ENCODE peak calls at places on chromosomes 13 and 19, in nine cellular contexts. T is A549; B is cardiac muscle cell; I is left lung; J is CD4-positive, alpha-beta memory T cell; H is heart right ventricle; A is suprapubic skin; Y is SJSA1; N is esophagus squamous epithelium. Q is an unnamed sample. For H3K4me1, the result is how much of the 10 kb centered on the place peaks cover.

GRCh38 chr13:75258159-75258782 is 223.7 kb downstream of the TBC1D4 start:
- DNase-seq in N (no peak), H (no peak), T (peak), B (peak), Y (no peak), A (no peak), J (peak), I (no peak), Q (no peak)

GRCh38 chr13:75927183-75927582 is 291.1 kb downstream of the LMO7 start:
- DNase-seq in Y (no peak), N (no peak), J (no peak), I (no peak), T (no peak), A (no peak), H (no peak), B (no peak), Q (no peak)

GRCh38 chr13:32737679-32738078 is 151.4 kb downstream of the PDS5B start:
- DNase-seq in H (no peak), B (no peak), Y (no peak), A (no peak), N (no peak), T (no peak), J (no peak), I (no peak), Q (no peak)

GRCh38 chr19:36203293-36203692 is 11.2 kb downstream of the ZNF565 start:
- DNase-seq in H (no peak), N (no peak), Y (no peak), A (no peak), T (no peak), I (no peak), B (no peak), J (no peak), Q (no peak)

GRCh38 chr19:49071860-49072547 is 495 bp downstream of the KCNA7 start:
- DNase-seq in N (no peak), T (no peak), Y (no peak), B (peak), J (no peak), A (no peak), H (no peak), I (no peak), Q (no peak)

GRCh38 chr19:4425531-4425930 is 23.1 kb downstream of the CHAF1A start:
- DNase-seq in T (no peak), N (no peak), B (no peak), I (peak), H (no peak), J (no peak), Y (peak), A (no peak), Q (no peak)

GRCh38 chr13:91406619-91407018 is 8.2 kb downstream of the GPC5 start:
- DNase-seq in I (no peak), B (no peak), Y (peak), N (no peak), T (peak), J (peak), A (no peak), H (no peak), Q (no peak)

GRCh38 chr19:32362318-32362691 is 16.9 kb downstream of the ZNF507 start:
- DNase-seq in J (no peak), A (no peak), H (no peak), N (no peak), B (no peak), I (no peak), Y (no peak), T (peak), Q (no peak)

GRCh38 chr19:54152267-54152666 is 7.3 kb downstream of the LENG1 start:
- DNase-seq in Y (no peak), I (no peak), N (no peak), H (no peak), T (no peak), A (no peak), B (no peak), J (no peak), Q (no peak)

GRCh38 chr13:66657165-66657895 is 572.8 kb downstream of the PCDH9 start:
- DNase-seq in A (peak), I (peak), J (no peak), H (peak), B (no peak), N (no peak), T (peak), Y (peak), Q (peak)

GRCh38 chr19:33953023-33953422 is 156.4 kb downstream of the KCTD15 start:
- DNase-seq in Y (no peak), B (peak), A (no peak), N (no peak), J (no peak), I (no peak), T (no peak), H (no peak), Q (no peak)

GRCh38 chr13:45863716-45864590 is 12.4 kb upstream of the SIAH3 start:
- DNase-seq in T (no peak), Y (no peak), B (no peak), J (no peak), N (no peak), H (no peak), I (no peak), A (no peak), Q (no peak)

GRCh38 chr13:74839656-74840055 is 642.3 kb downstream of the TBC1D4 start:
- DNase-seq in J (no peak), B (no peak), H (no peak), T (no peak), N (no peak), A (no peak), Y (no peak), I (no peak), Q (no peak)

GRCh38 chr13:102395174-102395573 is 6.7 kb downstream of the FGF14 start:
- DNase-seq in B (no peak), I (no peak), H (no peak), N (no peak), A (no peak), Y (no peak), J (no peak), T (no peak), Q (no peak)

GRCh38 chr19:752652-753517 is 2.0 kb downstream of the MISP start:
- DNase-seq in B (no peak), I (no peak), J (no peak), Y (peak), A (peak), N (no peak), T (peak), H (no peak), Q (peak)

GRCh38 chr13:98930014-98930625 is 47.7 kb downstream of the DOCK9 start:
- DNase-seq in B (no peak), Y (no peak), T (no peak), A (no peak), J (no peak), N (no peak), H (no peak), I (no peak), Q (no peak)

GRCh38 chr13:79566118-79566517 is 85.2 kb downstream of the NDFIP2 start:
- DNase-seq in B (no peak), J (no peak), H (no peak), T (no peak), N (no peak), I (no peak), A (no peak), Y (no peak), Q (no peak)

GRCh38 chr13:30346159-30346788 is 38.9 kb upstream of the KATNAL1 start:
- DNase-seq in I (no peak), B (no peak), T (no peak), H (no peak), N (no peak), Y (no peak), A (no peak), J (peak), Q (no peak)

GRCh38 chr13:44423824-44424223 is 50.2 kb downstream of the SERP2 start:
- DNase-seq in I (no peak), Y (no peak), T (no peak), H (no peak), N (no peak), B (no peak), J (no peak), A (no peak), Q (no peak)

GRCh38 chr19:41588497-41589209 is 12.7 kb downstream of the CEACAM21 start:
- DNase-seq in B (peak), A (no peak), Y (no peak), T (peak), N (no peak), H (peak), J (no peak), I (no peak), Q (no peak)

GRCh38 chr13:77325371-77325941 is 1.4 kb downstream of the MYCBP2 start:
- DNase-seq in N (no peak), J (peak), I (no peak), H (no peak), Y (peak), A (no peak), T (no peak), B (no peak), Q (no peak)

GRCh38 chr13:108508263-108508662 is 121.1 kb upstream of the MYO16 start:
- DNase-seq in J (peak), N (no peak), H (no peak), B (peak), T (peak), Y (peak), A (no peak), I (no peak), Q (no peak)

GRCh38 chr19:28889941-28890645 is 322.9 kb downstream of the UQCRFS1 start:
- DNase-seq in N (no peak), I (no peak), Y (no peak), H (no peak), A (no peak), B (no peak), J (no peak), T (peak), Q (no peak)

GRCh38 chr19:16087940-16088339 is 11.6 kb downstream of the TPM4 start:
- DNase-seq in A (no peak), B (no peak), T (no peak), Y (no peak), N (no peak), J (no peak), I (no peak), H (no peak), Q (no peak)

GRCh38 chr13:43269037-43269476 is 245.7 kb downstream of the DNAJC15 start:
- DNase-seq in B (peak), I (no peak), A (no peak), N (no peak), H (no peak), T (peak), Y (peak), J (no peak), Q (peak)

GRCh38 chr13:113897161-113897560 is 33.3 kb upstream of the GAS6 start:
- DNase-seq in N (no peak), I (no peak), Y (peak), B (no peak), H (no peak), T (peak), J (no peak), A (no peak), Q (peak)

GRCh38 chr19:27822336-27822735 is 1390.6 kb downstream of the UQCRFS1 start:
- DNase-seq in I (no peak), T (no peak), Y (no peak), J (no peak), B (no peak), H (no peak), N (no peak), A (no peak), Q (no peak)

GRCh38 chr13:35860661-35861060 is 270.5 kb downstream of the DCLK1 start:
- DNase-seq in T (no peak), N (no peak), A (no peak), J (no peak), Y (no peak), H (no peak), B (no peak), I (no peak), Q (no peak)

GRCh38 chr19:19956431-19957075 is 55.8 kb downstream of the ZNF93 start:
- DNase-seq in T (no peak), B (peak), N (no peak), A (no peak), Y (no peak), I (no peak), J (no peak), H (no peak), Q (no peak)

GRCh38 chr19:13865578-13866462 is 11.1 kb upstream of the NANOS3 start:
- DNase-seq in J (no peak), H (no peak), N (no peak), T (no peak), B (peak), Y (no peak), A (no peak), I (peak), Q (peak)

GRCh38 chr13:50353651-50354415 is 338.6 kb downstream of the KCNRG start:
- DNase-seq in H (no peak), J (no peak), N (no peak), T (no peak), A (no peak), Y (no peak), I (no peak), B (no peak), Q (no peak)

GRCh38 chr13:40572961-40573360 is 93.5 kb downstream of the FOXO1 start:
- DNase-seq in I (no peak), H (no peak), N (no peak), A (no peak), B (no peak), T (no peak), Y (no peak), J (no peak), Q (no peak)
- H3K4me1 ChIP-seq in I (under half), H (half or more), N (under half), A (under half), B (under half), T (under half), Y (under half), J (half or more), Q (under half)

DNA sequence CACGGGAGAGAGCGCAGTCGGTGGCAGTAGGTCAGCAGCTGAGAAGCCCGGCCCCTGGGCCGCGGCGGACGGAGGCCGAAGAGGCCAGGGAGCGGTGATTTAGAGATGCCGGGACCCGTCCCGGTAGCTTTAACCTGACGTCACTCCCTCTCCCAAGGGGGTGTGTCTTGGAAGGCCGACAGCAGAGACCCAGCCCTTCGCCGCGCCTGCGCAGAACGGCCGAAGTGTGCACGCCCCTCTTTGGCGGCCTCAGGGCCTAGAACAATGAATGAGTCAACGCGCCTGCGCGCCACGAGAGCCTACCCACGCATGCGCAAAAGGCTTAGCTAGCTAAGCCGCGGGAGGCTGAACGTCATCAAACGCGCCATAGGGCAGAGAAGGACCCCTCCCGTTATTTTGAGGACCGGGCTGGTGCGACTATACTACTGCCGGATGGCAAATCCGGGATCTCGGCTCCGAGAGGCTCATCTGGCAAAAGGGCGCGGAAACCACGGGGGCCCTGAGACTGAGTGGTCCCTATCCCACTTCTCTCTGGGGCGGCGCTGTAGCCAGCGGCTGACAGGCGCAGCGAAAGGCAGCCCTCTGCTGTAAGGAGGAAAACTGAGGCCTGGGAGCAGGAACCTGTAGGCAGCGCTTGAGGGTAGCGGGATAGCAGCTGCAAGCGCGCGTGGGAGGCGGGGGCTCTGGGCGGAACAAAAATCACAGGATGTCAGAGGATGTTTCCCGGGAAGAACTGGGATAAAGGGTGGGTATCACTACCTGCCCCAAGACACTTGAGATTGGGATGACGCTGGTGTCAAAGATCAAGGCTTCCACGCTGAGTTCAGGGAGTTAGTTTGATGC is at the start of the genes IRGQ and ZNF576:
- DNase-seq in A (peak), H (peak), J (peak), I (peak), Y (peak), B (peak), T (peak), N (peak), Q (peak)
- H3K4me1 ChIP-seq in A (under half), H (under half), J (under half), I (under half), Y (under half), B (under half), T (under half), N (under half), Q (under half)

GRCh38 chr13:59680429-59681024 is 483.2 kb downstream of the DIAPH3 start:
- DNase-seq in H (no peak), Y (no peak), J (peak), I (no peak), T (peak), B (peak), A (no peak), N (no peak), Q (no peak)

GRCh38 chr13:59679239-59679638 is 484.5 kb downstream of the DIAPH3 start:
- DNase-seq in A (no peak), N (no peak), B (no peak), H (no peak), T (no peak), J (no peak), Y (no peak), I (no peak), Q (no peak)

GRCh38 chr13:59684105-59684504 is 479.6 kb downstream of the DIAPH3 start:
- DNase-seq in J (no peak), H (no peak), I (no peak), Y (no peak), B (no peak), N (no peak), A (no peak), T (no peak), Q (no peak)

GRCh38 chr13:59677966-59678814 is 485.5 kb downstream of the DIAPH3 start:
- DNase-seq in A (no peak), Y (no peak), T (peak), N (no peak), H (peak), B (peak), I (no peak), J (peak), Q (no peak)

DNA sequence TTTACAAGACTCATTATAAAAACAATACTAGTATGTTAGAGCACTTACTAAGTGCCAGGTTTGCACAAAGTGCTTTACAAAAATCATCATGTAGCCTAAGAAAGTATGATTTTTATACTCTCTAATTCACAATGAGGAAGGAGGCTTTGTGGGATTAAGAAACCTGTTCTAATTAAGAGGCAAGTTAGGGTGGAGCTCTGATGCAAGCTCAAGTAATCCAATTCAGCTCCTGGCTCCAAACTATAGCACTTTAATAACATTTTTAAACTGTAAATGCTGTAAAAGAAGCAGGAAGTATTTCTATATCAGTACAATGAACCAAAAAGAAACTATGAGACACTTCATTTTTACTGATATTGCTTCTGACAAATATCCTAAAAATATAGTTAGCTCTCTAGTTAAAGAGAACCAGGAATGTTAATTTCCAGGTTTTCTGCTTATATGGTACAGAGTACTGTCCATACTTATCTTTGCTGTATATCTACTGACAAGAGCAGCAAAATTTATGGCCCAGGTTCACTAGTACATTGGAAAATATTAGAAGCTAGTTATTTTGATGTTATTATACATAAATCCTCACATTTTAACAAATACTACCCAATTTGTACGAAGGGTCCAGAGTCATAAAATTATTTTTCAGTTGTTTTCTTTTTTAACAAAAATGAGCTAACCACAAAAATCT is 482.0 kb downstream of the DIAPH3 start:
- DNase-seq in T (no peak), N (no peak), I (no peak), B (no peak), H (no peak), J (no peak), A (no peak), Y (no peak), Q (no peak)
- H3K4me1 ChIP-seq in T (under half), N (under half), I (under half), B (under half), H (under half), J (under half), A (under half), Y (under half), Q (under half)

GRCh38 chr19:8396185-8396562 is 6.0 kb downstream of the RAB11B start:
- DNase-seq in I (no peak), H (no peak), B (no peak), Y (no peak), A (peak), T (no peak), N (no peak), J (no peak), Q (no peak)

GRCh38 chr19:8393192-8393870 is 3.2 kb downstream of the RAB11B start:
- DNase-seq in I (no peak), N (no peak), A (no peak), T (no peak), B (no peak), J (no peak), H (no peak), Y (no peak), Q (no peak)

GRCh38 chr19:8395621-8396082 is 5.5 kb downstream of the RAB11B start:
- DNase-seq in A (no peak), Y (no peak), J (no peak), B (no peak), H (no peak), T (no peak), N (no peak), I (no peak), Q (no peak)

GRCh38 chr19:8392017-8392591 is 1.9 kb downstream of the RAB11B start:
- DNase-seq in J (no peak), B (no peak), N (no peak), Y (no peak), T (no peak), H (peak), I (no peak), A (no peak), Q (no peak)

DNA sequence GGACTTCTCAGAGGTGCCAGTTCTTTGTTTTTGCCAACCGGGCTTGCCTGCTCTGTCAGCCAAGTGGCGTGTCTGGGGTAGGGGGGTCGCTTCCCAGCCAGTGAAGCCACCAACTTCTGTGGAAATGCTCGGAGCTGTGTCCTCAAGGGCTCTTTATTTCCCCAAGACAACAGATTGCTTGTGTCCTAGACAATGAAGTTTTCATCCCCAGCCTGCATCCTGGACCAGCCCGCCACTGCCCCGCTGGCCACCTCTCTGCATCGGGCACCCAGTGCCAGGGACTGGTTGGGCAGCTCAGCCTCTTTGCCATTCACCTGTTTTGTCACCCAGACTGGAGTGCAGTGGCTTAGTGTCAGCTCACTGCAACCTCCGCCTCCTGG is 3.7 kb downstream of the RAB11B start:
- DNase-seq in B (no peak), Y (no peak), A (no peak), T (no peak), J (no peak), H (no peak), I (no peak), N (no peak), Q (no peak)
- H3K4me1 ChIP-seq in B (under half), Y (under half), A (half or more), T (half or more), J (under half), H (half or more), I (under half), N (half or more), Q (under half)

GRCh38 chr19:18515959-18516358 is 5.9 kb downstream of the ELL start:
- DNase-seq in N (no peak), B (no peak), H (no peak), T (no peak), Y (peak), I (no peak), J (no peak), A (no peak), Q (no peak)
- H3K4me1 ChIP-seq in N (half or more), B (under half), H (under half), T (under half), Y (under half), I (under half), J (half or more), A (half or more), Q (under half)

Q was measured in RWPE2.